ENCODE peak calls at places on chromosomes 6 and 20, in nine cellular contexts. L, V, M, W, H, B, U, A and J are unnamed samples.

GRCh38 chr6:169930799-169931198 is 179.4 kb downstream of the ERMARD start:
- DNase-seq in L (no peak), V (no peak), M (no peak), W (no peak), H (no peak), B (peak; percentile 31), U (no peak), A (no peak), J (peak; percentile 17)

GRCh38 chr6:108689279-108690161 is 128.8 kb downstream of the FOXO3 start:
- DNase-seq in L (no peak), V (no peak), M (peak; percentile 98), W (no peak), H (peak; percentile 91), B (peak; percentile 100), U (no peak), A (peak; percentile 16), J (no peak)

GRCh38 chr6:12343122-12343439 is 52.9 kb downstream of the EDN1 start:
- DNase-seq in L (no peak), V (no peak), M (no peak), W (no peak), H (no peak), B (no peak), U (no peak), A (no peak), J (no peak)

GRCh38 chr20:20412750-20413149 is 44.8 kb downstream of the INSM1 start:
- DNase-seq in L (no peak), V (no peak), M (no peak), W (no peak), H (no peak), B (no peak), U (no peak), A (no peak), J (no peak)

GRCh38 chr20:17663040-17663399 is 19.0 kb downstream of the RRBP1 start:
- DNase-seq in L (no peak), V (no peak), M (peak; percentile 25), W (no peak), H (no peak), B (no peak), U (no peak), A (no peak), J (no peak)

GRCh38 chr20:35226126-35226774 is at the start of gene MMP24:
- DNase-seq in L (no peak), V (no peak), M (no peak), W (no peak), H (no peak), B (no peak), U (no peak), A (no peak), J (peak; percentile 37)

GRCh38 chr20:208937-209566 is 18.0 kb upstream of the DEFB129 start:
- DNase-seq in L (peak; percentile 13), V (no peak), M (no peak), W (peak; percentile 28), H (no peak), B (peak; percentile 61), U (peak; percentile 23), A (no peak), J (peak; percentile 40)

GRCh38 chr6:115796829-115797228 is 263.9 kb downstream of the FRK start:
- DNase-seq in L (no peak), V (no peak), M (no peak), W (no peak), H (no peak), B (no peak), U (no peak), A (no peak), J (no peak)

GRCh38 chr6:143267740-143268139 is 182.8 kb downstream of the ADAT2 start:
- DNase-seq in L (no peak), V (no peak), M (no peak), W (no peak), H (no peak), B (no peak), U (no peak), A (no peak), J (no peak)

GRCh38 chr6:57021086-57021720 is 25.3 kb upstream of the KIAA1586 start:
- DNase-seq in L (no peak), V (no peak), M (no peak), W (peak; percentile 61), H (no peak), B (peak; percentile 42), U (peak; percentile 56), A (peak; percentile 17), J (peak; percentile 60)

GRCh38 chr20:6295477-6296256 is 172.8 kb upstream of the FERMT1 start:
- DNase-seq in L (no peak), V (no peak), M (no peak), W (no peak), H (no peak), B (no peak), U (no peak), A (no peak), J (no peak)

GRCh38 chr20:64111841-64112641 is 4.7 kb upstream of the NPBWR2 start:
- DNase-seq in L (no peak), V (no peak), M (peak; percentile 81), W (no peak), H (peak; percentile 37), B (no peak), U (no peak), A (no peak), J (no peak)

GRCh38 chr6:104623052-104623690 is 236.5 kb downstream of the HACE1 start:
- DNase-seq in L (no peak), V (no peak), M (no peak), W (no peak), H (no peak), B (peak; percentile 48), U (no peak), A (no peak), J (no peak)

GRCh38 chr20:62652051-62652893 is 10.0 kb downstream of the SLCO4A1 start:
- DNase-seq in L (peak; percentile 64), V (peak; percentile 47), M (peak; percentile 99), W (peak; percentile 92), H (peak; percentile 93), B (peak; percentile 99), U (peak; percentile 93), A (peak; percentile 73), J (peak; percentile 93)

GRCh38 chr20:32004963-32005362 is 5.3 kb upstream of the CCM2L start:
- DNase-seq in L (no peak), V (no peak), M (no peak), W (no peak), H (no peak), B (peak; percentile 15), U (no peak), A (no peak), J (no peak)

GRCh38 chr6:90219168-90219985 is 77.3 kb downstream of the BACH2 start:
- DNase-seq in L (peak; percentile 16), V (peak; percentile 39), M (no peak), W (no peak), H (no peak), B (peak; percentile 5), U (no peak), A (no peak), J (no peak)

GRCh38 chr6:5706094-5707033 is 300.4 kb downstream of the NRN1 start:
- DNase-seq in L (no peak), V (no peak), M (no peak), W (no peak), H (no peak), B (no peak), U (no peak), A (no peak), J (no peak)

GRCh38 chr6:75326557-75327258 is 42.1 kb upstream of the TMEM30A start:
- DNase-seq in L (no peak), V (no peak), M (no peak), W (no peak), H (no peak), B (peak; percentile 6), U (no peak), A (no peak), J (no peak)

GRCh38 chr6:44672086-44672485 is 284.6 kb downstream of the CDC5L start:
- DNase-seq in L (no peak), V (no peak), M (no peak), W (no peak), H (no peak), B (no peak), U (no peak), A (no peak), J (no peak)

GRCh38 chr6:82076855-82077254 is 170.7 kb downstream of the IBTK start:
- DNase-seq in L (no peak), V (no peak), M (no peak), W (no peak), H (no peak), B (no peak), U (no peak), A (no peak), J (no peak)
- TF ChIP-seq CTCF in L (no peak), V (no peak), M (no peak), W (no peak), H (no peak), B (no peak), U (no peak), A (no peak), J (no peak)

DNA sequence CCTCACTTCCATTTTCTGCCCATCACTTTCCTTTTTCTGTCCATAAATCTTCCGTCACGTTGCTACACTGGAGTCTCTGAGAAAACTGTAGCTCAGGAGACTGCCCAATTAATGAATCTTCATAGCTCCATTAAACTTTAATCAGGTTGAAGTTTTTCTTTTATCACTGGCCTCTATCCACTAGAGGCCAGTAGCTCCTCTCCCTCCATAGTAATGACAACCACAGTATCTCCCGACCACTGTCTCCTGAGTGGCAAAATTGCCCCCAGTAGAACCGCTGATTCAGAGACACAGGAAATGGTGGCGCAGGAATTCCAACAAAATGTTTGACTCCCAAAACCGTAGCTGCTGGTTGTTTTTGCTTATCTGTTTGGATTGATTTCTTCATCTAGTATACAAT is 18.4 kb upstream of the DOK5 start:
- DNase-seq in L (no peak), V (no peak), M (no peak), W (no peak), H (no peak), B (no peak), U (no peak), A (no peak), J (no peak)
- TF ChIP-seq CTCF in L (no peak), V (no peak), M (peak; percentile 26), W (no peak), H (no peak), B (no peak), U (no peak), A (no peak), J (no peak)

GRCh38 chr6:8889514-8889913 is 454.2 kb upstream of the SLC35B3 start:
- DNase-seq in L (no peak), V (no peak), M (no peak), W (no peak), H (no peak), B (no peak), U (no peak), A (no peak), J (no peak)

DNA sequence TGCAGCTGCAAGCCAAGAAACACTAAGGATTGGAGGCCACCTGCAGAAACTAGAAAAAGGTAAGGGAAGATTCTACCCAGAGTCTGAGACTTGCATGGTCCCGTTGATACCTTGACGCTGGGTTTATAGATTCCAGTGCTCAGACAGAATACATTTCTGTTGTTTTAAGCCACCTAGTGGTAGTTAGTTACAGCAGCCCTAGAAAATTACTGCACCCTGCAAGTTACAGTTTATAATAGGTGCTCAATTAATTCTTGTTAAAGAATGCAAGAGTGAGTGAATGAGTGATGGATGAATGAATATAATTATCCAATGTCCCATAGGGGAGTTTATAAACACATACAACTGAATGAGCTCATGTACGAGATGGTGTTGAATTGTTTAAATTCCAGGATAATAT is 453.1 kb upstream of the SLC35B3 start:
- DNase-seq in L (no peak), V (no peak), M (no peak), W (peak; percentile 9), H (no peak), B (peak; percentile 30), U (peak; percentile 47), A (no peak), J (peak; percentile 24)
- TF ChIP-seq CTCF in L (no peak), V (peak; percentile 54), M (peak; percentile 56), W (no peak), H (peak; percentile 25), B (peak; percentile 32), U (peak; percentile 39), A (peak; percentile 53), J (no peak)

GRCh38 chr6:165098165-165098564 is 211.2 kb downstream of the C6orf118 start:
- DNase-seq in L (no peak), V (no peak), M (no peak), W (no peak), H (no peak), B (no peak), U (no peak), A (no peak), J (no peak)
- TF ChIP-seq CTCF in L (no peak), V (peak; percentile 48), M (no peak), W (no peak), H (no peak), B (no peak), U (peak; percentile 48), A (peak; percentile 25), J (no peak)